ENCODE peak calls at places on chromosomes 16 and 17, in seven cellular contexts. K, Q, R, P, E, C and X are unnamed samples.

GRCh38 chr17:17494499-17495447 is 1.4 kb downstream of the RASD1 start:
- DNase-seq in K (peak), Q (peak), R (peak), P (peak), E (peak), C (no peak), X (no peak)

GRCh38 chr16:58222532-58223316 is 24.8 kb upstream of the CSNK2A2 start:
- DNase-seq in K (no peak), Q (no peak), R (no peak), P (no peak), E (no peak), C (no peak), X (peak)

GRCh38 chr17:38705803-38706624 is 941 bp downstream of the MLLT6 start:
- DNase-seq in K (no peak), Q (peak), R (peak), P (peak), E (peak), C (peak), X (peak)

GRCh38 chr17:5922476-5922875 is 147.7 kb upstream of the WSCD1 start:
- DNase-seq in K (no peak), Q (no peak), R (peak), P (no peak), E (no peak), C (no peak), X (no peak)

GRCh38 chr16:87818533-87819161 is 50.7 kb downstream of the SLC7A5 start:
- DNase-seq in K (no peak), Q (no peak), R (no peak), P (no peak), E (no peak), C (no peak), X (no peak)

GRCh38 chr16:17887963-17888362 is 417.2 kb upstream of the XYLT1 start:
- DNase-seq in K (no peak), Q (no peak), R (no peak), P (no peak), E (no peak), C (no peak), X (peak)

GRCh38 chr16:15765116-15765515 is 91.7 kb downstream of the MYH11 start:
- DNase-seq in K (no peak), Q (no peak), R (no peak), P (no peak), E (no peak), C (no peak), X (no peak)

GRCh38 chr17:81403671-81404534 is 8.6 kb downstream of the BAHCC1 start:
- DNase-seq in K (no peak), Q (no peak), R (no peak), P (no peak), E (no peak), C (no peak), X (no peak)

GRCh38 chr16:15947983-15948509 is 1.4 kb upstream of the ABCC1 start:
- DNase-seq in K (no peak), Q (peak), R (no peak), P (no peak), E (no peak), C (no peak), X (no peak)

GRCh38 chr17:75473246-75473645 is 16.8 kb downstream of the TMEM94 start:
- DNase-seq in K (no peak), Q (no peak), R (no peak), P (no peak), E (no peak), C (no peak), X (no peak)

GRCh38 chr16:56565023-56565477 is at the start of gene MT4:
- DNase-seq in K (no peak), Q (no peak), R (no peak), P (no peak), E (no peak), C (no peak), X (no peak)

GRCh38 chr17:67620636-67621035 is 97.1 kb upstream of the NOL11 start:
- DNase-seq in K (no peak), Q (no peak), R (no peak), P (no peak), E (no peak), C (no peak), X (no peak)

GRCh38 chr16:55656695-55657092 is 906 bp downstream of the SLC6A2 start:
- DNase-seq in K (no peak), Q (no peak), R (no peak), P (no peak), E (no peak), C (no peak), X (no peak)

GRCh38 chr16:15450624-15451023 is 16.2 kb downstream of the BMERB1 start:
- DNase-seq in K (no peak), Q (peak), R (no peak), P (no peak), E (no peak), C (no peak), X (no peak)

GRCh38 chr16:85659805-85660511 is 28.8 kb downstream of the GINS2 start:
- DNase-seq in K (no peak), Q (peak), R (peak), P (peak), E (peak), C (peak), X (peak)

GRCh38 chr17:59369026-59369724 is 37.7 kb downstream of the YPEL2 start:
- DNase-seq in K (no peak), Q (no peak), R (no peak), P (no peak), E (no peak), C (no peak), X (no peak)

GRCh38 chr17:6458416-6458950 is 14.2 kb downstream of the PIMREG start:
- DNase-seq in K (no peak), Q (no peak), R (no peak), P (no peak), E (no peak), C (no peak), X (no peak)

GRCh38 chr17:78717431-78717980 is 64.6 kb downstream of the CYTH1 start:
- DNase-seq in K (no peak), Q (no peak), R (peak), P (no peak), E (no peak), C (no peak), X (no peak)

GRCh38 chr17:46832945-46833839 is 14.7 kb upstream of the WNT3 start:
- DNase-seq in K (no peak), Q (no peak), R (no peak), P (no peak), E (peak), C (no peak), X (no peak)

GRCh38 chr17:17929655-17930380 is 42.4 kb downstream of the TOM1L2 start:
- DNase-seq in K (peak), Q (no peak), R (no peak), P (no peak), E (no peak), C (no peak), X (no peak)

GRCh38 chr16:10525214-10525825 is 55.1 kb downstream of the EMP2 start:
- DNase-seq in K (no peak), Q (no peak), R (no peak), P (no peak), E (no peak), C (no peak), X (no peak)